ENCODE peak calls at places on chromosomes 4 and X, in eight cellular contexts. I is AG10803; D is A549; W is occipital lobe; A is effector CD4-positive, alpha-beta T cell; T is activated CD4-positive, alpha-beta T cell treated with anti-CD3 and anti-CD28 coated beads, Interleukin-2, amount 50 U/mL, for 1 hour; H is activated CD4-positive, CD25-positive, alpha-beta regulatory T cell; C is kidney epithelial cell. K is an unnamed sample.

GRCh38 chrX:23515028-23515427 is 152.3 kb upstream of the PRDX4 start:
- DNase-seq in C (no peak), I (no peak), W (no peak), D (no peak), T (no peak), A (no peak), H (no peak), K (no peak)

GRCh38 chr4:24659241-24659961 is 75.0 kb upstream of the DHX15 start:
- DNase-seq in H (no peak), A (no peak), T (no peak), W (no peak), D (no peak), I (no peak), C (no peak), K (no peak)

GRCh38 chr4:36343501-36343900 is 62.1 kb downstream of the DTHD1 start:
- DNase-seq in C (no peak), D (no peak), T (no peak), H (no peak), A (no peak), W (no peak), I (no peak), K (no peak)

GRCh38 chr4:143294310-143294709 is 42.4 kb upstream of the GAB1 start:
- DNase-seq in W (no peak), C (no peak), H (no peak), A (no peak), D (no peak), T (no peak), I (peak; percentile 82), K (peak; percentile 90)

GRCh38 chr4:144647095-144647959 is 1.4 kb downstream of the HHIP start:
- DNase-seq in C (no peak), H (no peak), T (no peak), I (no peak), A (no peak), D (peak; percentile 5), W (no peak), K (no peak)

GRCh38 chrX:24859211-24859841 is 156.4 kb downstream of the ARX start:
- DNase-seq in W (no peak), T (no peak), A (no peak), D (no peak), H (no peak), C (no peak), I (no peak), K (no peak)

GRCh38 chrX:48468693-48469691 is 1.1 kb downstream of the SLC38A5 start:
- DNase-seq in I (no peak), D (no peak), T (peak; percentile 30), W (no peak), C (no peak), H (peak; percentile 11), A (no peak), K (no peak)

GRCh38 chrX:47634871-47635575 is 5.3 kb upstream of the CFP start:
- DNase-seq in I (no peak), H (no peak), T (no peak), D (no peak), W (no peak), C (no peak), A (no peak), K (no peak)

GRCh38 chrX:12955882-12956703 is 18.8 kb upstream of the TMSB4X start:
- DNase-seq in W (no peak), T (peak; percentile 44), D (no peak), C (no peak), H (peak; percentile 16), I (peak; percentile 82), A (peak; percentile 60), K (peak; percentile 74)

GRCh38 chrX:119359618-119360382 is 39.3 kb upstream of the SLC25A43 start:
- DNase-seq in D (no peak), I (peak; percentile 8), A (no peak), H (no peak), T (no peak), C (no peak), W (no peak), K (no peak)

GRCh38 chr4:4519296-4519898 is 22.5 kb downstream of the STX18 start:
- DNase-seq in W (no peak), H (no peak), I (no peak), D (peak; percentile 10), T (no peak), C (no peak), A (no peak), K (no peak)

GRCh38 chrX:71664889-71665491 is 2.4 kb upstream of the LOC101059915 start:
- DNase-seq in T (no peak), C (no peak), H (no peak), D (no peak), I (no peak), A (no peak), W (no peak), K (no peak)

GRCh38 chr4:99506781-99507180 is 4.0 kb upstream of the C4orf17 start:
- DNase-seq in T (no peak), H (no peak), I (no peak), C (no peak), A (no peak), W (no peak), D (no peak), K (no peak)

GRCh38 chrX:129726307-129727111 is 12.3 kb upstream of the XPNPEP2 start:
- DNase-seq in H (peak; percentile 2), C (no peak), A (no peak), I (peak; percentile 50), W (peak; percentile 22), T (peak; percentile 25), D (peak; percentile 36), K (no peak)

GRCh38 chr4:28014469-28014868 is 1153.8 kb downstream of the STIM2 start:
- DNase-seq in A (no peak), D (no peak), I (no peak), C (no peak), H (no peak), W (no peak), T (no peak), K (no peak)

GRCh38 chr4:38663801-38664703 is at the start of gene KLF3:
- DNase-seq in H (peak; percentile 80), C (no peak), D (peak; percentile 63), I (peak; percentile 93), T (peak; percentile 94), W (peak; percentile 90), A (peak; percentile 89), K (peak; percentile 99)

GRCh38 chrX:46653482-46653881 is 79.9 kb downstream of the CHST7 start:
- DNase-seq in C (no peak), A (no peak), T (no peak), H (no peak), W (no peak), I (no peak), D (peak; percentile 7), K (no peak)

GRCh38 chr4:134906404-134907023 is 704.9 kb upstream of the PABPC4L start:
- DNase-seq in W (no peak), T (no peak), C (no peak), H (no peak), D (no peak), I (no peak), A (no peak), K (no peak)

K was measured in Right ventricle myocardium inferior.